ENCODE peak calls at places on chromosome 7, in seven cellular contexts. W is GM06990, A is GM12865, H is activated B cell treated with CpG ODN at 0.5 μM for 24 hours, O is foreskin fibroblast, N is AML-193, U is HS-5. C is an unnamed sample.
A peak's percentile ranks its signal among the peaks of the same experiment; 100 is the strongest.

GRCh38 chr7:151890355-151891004 is 13.6 kb upstream of the PRKAG2 start:
- DNase-seq in H (no peak), O (no peak), W (no peak), N (no peak), U (no peak), A (no peak), C (no peak)

GRCh38 chr7:142856565-142857245 is 1.8 kb downstream of the EPHB6 start:
- DNase-seq in U (no peak), N (no peak), O (no peak), W (no peak), H (no peak), A (no peak), C (no peak)

GRCh38 chr7:151366872-151367207 is 25.2 kb downstream of the NUB1 start:
- DNase-seq in A (no peak), W (no peak), H (no peak), U (no peak), N (no peak), O (peak; percentile 52), C (peak; percentile 65)

GRCh38 chr7:6443372-6443941 is 4.3 kb downstream of the DAGLB start:
- DNase-seq in N (no peak), H (no peak), U (peak; percentile 99), A (no peak), W (no peak), O (peak; percentile 87), C (peak; percentile 83)

GRCh38 chr7:26008428-26008827 is 143.6 kb upstream of the NFE2L3 start:
- DNase-seq in W (no peak), O (no peak), U (no peak), N (no peak), A (no peak), H (no peak), C (no peak)

GRCh38 chr7:55130554-55131198 is 111.9 kb downstream of the EGFR start:
- DNase-seq in N (no peak), U (no peak), O (peak; percentile 92), W (no peak), A (no peak), H (no peak), C (peak; percentile 88)

GRCh38 chr7:151684408-151685175 is 164.9 kb upstream of the RHEB start:
- DNase-seq in N (no peak), U (no peak), W (no peak), A (no peak), H (no peak), O (no peak), C (no peak)

GRCh38 chr7:16669581-16669980 is 23.6 kb downstream of the BZW2 start:
- DNase-seq in A (no peak), U (peak; percentile 28), W (no peak), H (no peak), N (no peak), O (no peak), C (no peak)

GRCh38 chr7:7996568-7996967 is 28.0 kb downstream of the GLCCI1 start:
- DNase-seq in U (no peak), W (no peak), H (no peak), N (no peak), A (peak; percentile 63), O (peak; percentile 10), C (peak; percentile 67)

GRCh38 chr7:94244760-94245159 is 149.9 kb upstream of the COL1A2 start:
- DNase-seq in U (no peak), O (no peak), A (no peak), N (no peak), H (no peak), W (no peak), C (peak; percentile 52)

GRCh38 chr7:152588350-152588749 is 87.6 kb downstream of the XRCC2 start:
- DNase-seq in A (no peak), H (no peak), U (no peak), W (no peak), N (no peak), O (no peak), C (peak; percentile 54)

GRCh38 chr7:97317575-97317974 is 200.1 kb downstream of the SDHAF3 start:
- DNase-seq in H (no peak), W (no peak), O (no peak), U (no peak), A (no peak), N (no peak), C (no peak)

GRCh38 chr7:69772699-69773436 is 174.6 kb downstream of the AUTS2 start:
- DNase-seq in U (no peak), N (no peak), O (no peak), A (no peak), W (no peak), H (no peak), C (no peak)

GRCh38 chr7:158194365-158194900 is 393.2 kb downstream of the PTPRN2 start:
- DNase-seq in N (no peak), O (no peak), U (no peak), H (no peak), W (no peak), A (no peak), C (no peak)

GRCh38 chr7:141416691-141417268 is 134.4 kb upstream of the AGK start:
- DNase-seq in A (no peak), H (no peak), N (no peak), O (no peak), W (no peak), U (no peak), C (no peak)

GRCh38 chr7:20514364-20514763 is 101.1 kb upstream of the ABCB5 start:
- DNase-seq in N (no peak), U (peak; percentile 32), H (no peak), A (no peak), O (no peak), W (no peak), C (no peak)

GRCh38 chr7:30755384-30756154 is 3.6 kb downstream of the INMT start:
- DNase-seq in O (no peak), U (no peak), W (no peak), A (no peak), H (no peak), N (no peak), C (peak; percentile 59)

GRCh38 chr7:143015926-143016490 is 10.9 kb downstream of the OR9A2 start:
- DNase-seq in U (no peak), H (no peak), N (no peak), O (peak; percentile 35), W (no peak), A (no peak), C (peak; percentile 80)

GRCh38 chr7:55342216-55342871 is 22.8 kb upstream of the LANCL2 start:
- DNase-seq in A (no peak), O (no peak), U (no peak), H (no peak), N (no peak), W (no peak), C (no peak)

GRCh38 chr7:108630002-108630401 is 60.3 kb downstream of the DNAJB9 start:
- DNase-seq in W (no peak), U (no peak), H (no peak), N (no peak), A (no peak), O (no peak), C (peak; percentile 15)

GRCh38 chr7:157542669-157543021 is 205.8 kb downstream of the DNAJB6 start:
- DNase-seq in N (no peak), O (no peak), U (no peak), H (no peak), W (no peak), A (no peak), C (no peak)

GRCh38 chr7:89029864-89030263 is 234.3 kb upstream of the TEX47 start:
- DNase-seq in O (peak; percentile 3), W (peak; percentile 3), H (no peak), N (no peak), A (no peak), U (peak; percentile 32), C (no peak)

GRCh38 chr7:89067048-89067447 is 271.5 kb upstream of the TEX47 start:
- DNase-seq in U (no peak), O (no peak), W (no peak), H (no peak), A (no peak), N (no peak), C (no peak)

GRCh38 chr7:29859491-29860180 is 53.3 kb downstream of the WIPF3 start:
- DNase-seq in O (no peak), W (no peak), A (no peak), H (no peak), N (peak; percentile 79), U (no peak), C (no peak)

GRCh38 chr7:25456467-25457171 is 228.3 kb upstream of the NPVF start:
- DNase-seq in A (no peak), H (no peak), U (no peak), W (no peak), O (no peak), N (no peak), C (no peak)